ENCODE peak calls at places on chromosomes 2 and 18, in ten cellular contexts. J, K, V, A, S, B, O, L, X and W are unnamed samples.
A peak's percentile ranks its signal among the peaks of the same experiment; 100 is the strongest.

GRCh38 chr18:48172226-48173006 is 236.8 kb downstream of the ZBTB7C start:
- DNase-seq in B (no peak), A (no peak), J (no peak), K (no peak), S (no peak), X (no peak), V (no peak), L (no peak), O (no peak), W (no peak)

GRCh38 chr2:199977984-199978415 is 22.6 kb downstream of the MAIP1 start:
- DNase-seq in S (peak; percentile 67), A (peak; percentile 82), K (no peak), L (no peak), J (peak; percentile 84), V (peak; percentile 47), X (no peak), B (no peak), O (peak; percentile 76), W (no peak)

GRCh38 chr2:215356948-215357461 is 45.1 kb downstream of the ATIC start:
- DNase-seq in A (peak; percentile 65), S (no peak), L (no peak), V (no peak), B (no peak), K (no peak), J (no peak), O (peak; percentile 75), X (no peak), W (no peak)

GRCh38 chr2:54577944-54578667 is 122.0 kb downstream of the SPTBN1 start:
- DNase-seq in K (no peak), L (no peak), A (no peak), S (no peak), X (no peak), V (no peak), O (peak; percentile 61), B (no peak), J (no peak), W (no peak)

GRCh38 chr2:237438082-237438925 is 24.3 kb upstream of the COL6A3 start:
- DNase-seq in S (peak; percentile 55), L (peak; percentile 73), X (peak; percentile 81), V (peak; percentile 27), O (no peak), B (no peak), A (no peak), J (peak; percentile 56), K (no peak), W (no peak)

GRCh38 chr2:218367415-218368149 is 10.9 kb downstream of the CATIP start:
- DNase-seq in L (peak; percentile 89), A (peak; percentile 32), S (peak; percentile 92), K (peak; percentile 68), J (peak; percentile 91), B (peak; percentile 96), O (peak; percentile 80), X (peak; percentile 86), V (peak; percentile 91), W (peak; percentile 95)

GRCh38 chr2:161426788-161427412 is 10.8 kb downstream of the TBR1 start:
- DNase-seq in O (peak; percentile 44), K (no peak), J (no peak), A (peak; percentile 43), X (peak; percentile 41), V (no peak), S (no peak), L (no peak), B (peak; percentile 28), W (peak; percentile 26)

GRCh38 chr2:241154915-241155314 is 4.6 kb downstream of the PPP1R7 start:
- DNase-seq in B (no peak), L (no peak), K (no peak), X (no peak), V (no peak), A (peak; percentile 77), S (no peak), O (peak; percentile 26), J (no peak), W (no peak)

GRCh38 chr2:224158831-224159230 is 119.7 kb upstream of the SERPINE2 start:
- DNase-seq in A (no peak), O (no peak), K (no peak), X (no peak), J (no peak), S (no peak), L (no peak), V (no peak), B (no peak), W (no peak)

GRCh38 chr2:120730053-120730439 is 5.6 kb upstream of the GLI2 start:
- DNase-seq in B (no peak), K (no peak), L (no peak), S (no peak), A (no peak), X (peak; percentile 18), O (no peak), J (no peak), V (no peak), W (no peak)

GRCh38 chr2:6885968-6886367 is 8.4 kb downstream of the RSAD2 start:
- DNase-seq in B (no peak), L (no peak), J (no peak), O (no peak), A (no peak), V (no peak), K (no peak), S (no peak), X (no peak), W (no peak)

GRCh38 chr2:134869941-134870736 is 31.7 kb downstream of the ACMSD start:
- DNase-seq in S (no peak), O (peak; percentile 34), X (no peak), V (no peak), A (peak; percentile 77), K (no peak), L (no peak), B (no peak), J (no peak), W (no peak)

GRCh38 chr2:39625193-39625926 is 40.4 kb upstream of the TMEM178A start:
- DNase-seq in O (no peak), V (no peak), X (no peak), J (no peak), A (peak; percentile 41), K (no peak), S (no peak), B (no peak), L (no peak), W (no peak)

GRCh38 chr2:50221106-50221505 is 810.8 kb downstream of the NRXN1 start:
- DNase-seq in J (no peak), X (no peak), L (no peak), A (no peak), B (no peak), S (no peak), K (no peak), O (no peak), V (no peak), W (no peak)

GRCh38 chr2:193251909-193252308 is 1057.2 kb upstream of the TMEFF2 start:
- DNase-seq in L (no peak), J (no peak), S (no peak), V (no peak), O (no peak), A (no peak), K (no peak), X (no peak), B (no peak), W (no peak)

DNA sequence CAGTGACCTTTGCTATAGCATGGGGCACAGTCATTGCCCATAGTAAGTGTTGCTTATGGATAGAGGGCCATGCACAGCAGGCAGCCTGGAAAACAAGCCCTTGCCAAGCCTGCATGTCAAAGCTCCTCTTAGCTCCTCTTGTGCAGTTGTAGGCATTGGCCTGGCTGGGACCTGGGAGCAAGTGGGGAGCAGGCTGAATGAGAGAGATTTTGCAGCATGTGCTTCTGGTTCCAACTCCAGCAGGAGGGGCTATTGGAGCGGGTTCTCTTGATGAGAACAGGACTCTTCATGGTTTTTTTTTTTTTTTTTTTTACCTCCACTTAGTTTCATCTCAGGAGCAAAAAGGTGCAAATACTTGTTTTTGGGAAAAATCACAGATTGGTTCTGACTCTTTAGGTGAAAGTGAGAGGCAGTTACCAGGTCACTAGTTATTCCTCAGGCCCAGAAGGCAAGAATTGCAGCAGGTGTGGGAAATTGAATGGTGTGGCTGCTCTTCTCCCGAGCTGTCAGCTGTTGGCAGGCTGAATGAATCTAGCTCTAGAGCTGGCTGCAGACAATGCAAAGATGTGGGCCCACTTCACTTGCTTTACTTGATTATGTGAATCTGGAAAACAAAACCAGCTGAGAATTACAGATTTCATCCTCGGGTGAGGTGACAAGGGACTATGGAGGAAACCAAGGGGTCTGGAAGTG is 95.9 kb downstream of the MAP4K4 start:
- DNase-seq in L (peak; percentile 49), J (no peak), V (peak; percentile 30), S (no peak), B (no peak), X (peak; percentile 81), A (no peak), O (peak; percentile 41), K (no peak), W (no peak)
- TF ChIP-seq CTCF in L (no peak), J (no peak), V (peak; percentile 37), S (no peak), B (no peak), X (peak; percentile 62), A (peak; percentile 25), O (peak; percentile 22), K (peak; percentile 24), W (no peak)

DNA sequence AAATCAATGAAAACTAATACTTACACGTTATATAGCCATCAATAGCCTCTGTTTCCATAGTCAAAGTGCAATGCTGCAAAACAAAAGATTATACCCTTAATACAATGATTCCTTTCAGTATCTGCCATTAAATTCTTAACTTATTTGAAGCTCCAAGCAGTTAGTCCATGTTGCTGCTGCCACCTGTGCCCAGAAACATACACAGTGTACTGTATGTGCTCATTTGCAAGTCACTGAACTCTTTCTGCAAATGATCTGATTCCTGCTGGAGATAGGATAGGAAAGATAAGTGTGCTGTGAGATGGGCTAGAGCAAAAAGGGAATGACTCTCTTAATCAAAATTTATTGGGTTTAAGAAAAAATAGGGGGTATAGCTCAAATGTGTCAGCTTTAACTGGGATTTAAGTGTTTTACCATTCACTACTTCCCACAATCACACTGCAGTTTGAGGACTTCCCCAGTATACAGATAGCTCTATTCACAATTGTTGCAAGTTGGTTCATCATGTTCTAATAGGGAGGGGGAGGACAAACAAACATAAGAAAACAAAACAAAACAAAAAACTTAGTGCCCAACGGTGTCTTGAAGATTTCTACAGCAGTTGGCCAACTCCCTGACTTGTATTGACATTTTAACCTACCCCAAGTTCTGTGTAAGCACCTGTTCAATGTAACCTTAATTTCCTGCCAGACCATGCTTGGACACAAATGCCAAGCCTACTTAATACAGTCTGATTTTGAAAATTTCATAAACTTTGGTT is 2.7 kb downstream of the IKZF2 start:
- DNase-seq in B (no peak), J (no peak), A (no peak), L (no peak), K (no peak), O (no peak), X (no peak), V (no peak), S (no peak), W (no peak)
- TF ChIP-seq CTCF in B (no peak), J (no peak), A (no peak), L (no peak), K (no peak), O (no peak), X (no peak), V (no peak), S (no peak), W (no peak)

GRCh38 chr2:169276045-169276444 is 86.3 kb downstream of the LRP2 start:
- DNase-seq in O (peak; percentile 14), X (no peak), B (no peak), A (no peak), K (no peak), S (no peak), V (no peak), L (no peak), J (peak; percentile 32), W (no peak)
- TF ChIP-seq CTCF in O (no peak), X (no peak), B (peak; percentile 13), A (peak; percentile 6), K (peak; percentile 36), S (no peak), V (peak; percentile 52), L (no peak), J (no peak), W (no peak)

GRCh38 chr18:71784777-71785176 is 759.4 kb downstream of the CBLN2 start:
- DNase-seq in X (no peak), A (no peak), O (peak; percentile 5), S (no peak), K (no peak), J (no peak), V (peak; percentile 9), L (no peak), B (peak; percentile 6), W (no peak)
- TF ChIP-seq CTCF in X (peak; percentile 70), A (peak; percentile 0), O (peak; percentile 50), S (peak; percentile 30), K (peak; percentile 42), J (no peak), V (no peak), L (no peak), B (peak; percentile 55), W (peak; percentile 18)